ENCODE peak calls at places on chromosomes 12 and 14, in seven cellular contexts. One of them, this sample, is unnamed.

GRCh38 chr14:35362911-35363374 is 41.6 kb downstream of the NFKBIA start:
- DNase-seq in stimulated activated CD4-positive, alpha-beta T cell treated with anti-CD3 and anti-CD28 coated beads, Interleukin-2, amount 100 ng/mL, for 24 hours: no peak
- DNase-seq in A172: no peak
- DNase-seq in activated CD4-positive, alpha-beta T cell treated with anti-CD3 and anti-CD28 coated beads, Interleukin-2, amount 50 U/mL, for 4 hours: no peak
- DNase-seq in right atrium auricular region: no peak
- DNase-seq in HEK293T: no peak
- DNase-seq in AG09319: no peak
- DNase-seq in this sample: no peak

GRCh38 chr12:99627459-99627858 is 20.1 kb upstream of the GARIN6 start:
- DNase-seq in stimulated activated CD4-positive, alpha-beta T cell treated with anti-CD3 and anti-CD28 coated beads, Interleukin-2, amount 100 ng/mL, for 24 hours: no peak
- DNase-seq in A172: no peak
- DNase-seq in activated CD4-positive, alpha-beta T cell treated with anti-CD3 and anti-CD28 coated beads, Interleukin-2, amount 50 U/mL, for 4 hours: no peak
- DNase-seq in right atrium auricular region: no peak
- DNase-seq in HEK293T: no peak
- DNase-seq in AG09319: no peak
- DNase-seq in this sample: peak

GRCh38 chr14:99841436-99842071 is 48.3 kb downstream of the EML1 start:
- DNase-seq in stimulated activated CD4-positive, alpha-beta T cell treated with anti-CD3 and anti-CD28 coated beads, Interleukin-2, amount 100 ng/mL, for 24 hours: no peak
- DNase-seq in A172: no peak
- DNase-seq in activated CD4-positive, alpha-beta T cell treated with anti-CD3 and anti-CD28 coated beads, Interleukin-2, amount 50 U/mL, for 4 hours: no peak
- DNase-seq in right atrium auricular region: no peak
- DNase-seq in HEK293T: no peak
- DNase-seq in AG09319: no peak
- DNase-seq in this sample: no peak

GRCh38 chr14:21965042-21965441 is 291.4 kb upstream of the OR4E1 start:
- DNase-seq in stimulated activated CD4-positive, alpha-beta T cell treated with anti-CD3 and anti-CD28 coated beads, Interleukin-2, amount 100 ng/mL, for 24 hours: peak
- DNase-seq in A172: no peak
- DNase-seq in activated CD4-positive, alpha-beta T cell treated with anti-CD3 and anti-CD28 coated beads, Interleukin-2, amount 50 U/mL, for 4 hours: peak
- DNase-seq in right atrium auricular region: no peak
- DNase-seq in HEK293T: no peak
- DNase-seq in AG09319: no peak
- DNase-seq in this sample: no peak

GRCh38 chr12:113874999-113875561 is 91.0 kb downstream of the RBM19 start:
- DNase-seq in stimulated activated CD4-positive, alpha-beta T cell treated with anti-CD3 and anti-CD28 coated beads, Interleukin-2, amount 100 ng/mL, for 24 hours: no peak
- DNase-seq in A172: peak
- DNase-seq in activated CD4-positive, alpha-beta T cell treated with anti-CD3 and anti-CD28 coated beads, Interleukin-2, amount 50 U/mL, for 4 hours: no peak
- DNase-seq in right atrium auricular region: no peak
- DNase-seq in HEK293T: no peak
- DNase-seq in AG09319: no peak
- DNase-seq in this sample: peak

GRCh38 chr12:561116-561705 is 101.5 kb downstream of the B4GALNT3 start:
- DNase-seq in stimulated activated CD4-positive, alpha-beta T cell treated with anti-CD3 and anti-CD28 coated beads, Interleukin-2, amount 100 ng/mL, for 24 hours: no peak
- DNase-seq in A172: no peak
- DNase-seq in activated CD4-positive, alpha-beta T cell treated with anti-CD3 and anti-CD28 coated beads, Interleukin-2, amount 50 U/mL, for 4 hours: no peak
- DNase-seq in right atrium auricular region: no peak
- DNase-seq in HEK293T: no peak
- DNase-seq in AG09319: no peak
- DNase-seq in this sample: no peak

GRCh38 chr12:15688202-15688736 is 100.9 kb downstream of the EPS8 start:
- DNase-seq in stimulated activated CD4-positive, alpha-beta T cell treated with anti-CD3 and anti-CD28 coated beads, Interleukin-2, amount 100 ng/mL, for 24 hours: no peak
- DNase-seq in A172: peak
- DNase-seq in activated CD4-positive, alpha-beta T cell treated with anti-CD3 and anti-CD28 coated beads, Interleukin-2, amount 50 U/mL, for 4 hours: no peak
- DNase-seq in right atrium auricular region: peak
- DNase-seq in HEK293T: peak
- DNase-seq in AG09319: no peak
- DNase-seq in this sample: no peak

GRCh38 chr14:35400707-35401421 is 3.7 kb downstream of the NFKBIA start:
- DNase-seq in stimulated activated CD4-positive, alpha-beta T cell treated with anti-CD3 and anti-CD28 coated beads, Interleukin-2, amount 100 ng/mL, for 24 hours: peak
- DNase-seq in A172: no peak
- DNase-seq in activated CD4-positive, alpha-beta T cell treated with anti-CD3 and anti-CD28 coated beads, Interleukin-2, amount 50 U/mL, for 4 hours: peak
- DNase-seq in right atrium auricular region: no peak
- DNase-seq in HEK293T: no peak
- DNase-seq in AG09319: no peak
- DNase-seq in this sample: no peak

GRCh38 chr14:37709419-37710195 is 114.2 kb downstream of the TTC6 start:
- DNase-seq in stimulated activated CD4-positive, alpha-beta T cell treated with anti-CD3 and anti-CD28 coated beads, Interleukin-2, amount 100 ng/mL, for 24 hours: no peak
- DNase-seq in A172: peak
- DNase-seq in activated CD4-positive, alpha-beta T cell treated with anti-CD3 and anti-CD28 coated beads, Interleukin-2, amount 50 U/mL, for 4 hours: no peak
- DNase-seq in right atrium auricular region: no peak
- DNase-seq in HEK293T: peak
- DNase-seq in AG09319: no peak
- DNase-seq in this sample: no peak

GRCh38 chr12:112768278-112768677 is 23.3 kb upstream of the RPH3A start:
- DNase-seq in stimulated activated CD4-positive, alpha-beta T cell treated with anti-CD3 and anti-CD28 coated beads, Interleukin-2, amount 100 ng/mL, for 24 hours: no peak
- DNase-seq in A172: no peak
- DNase-seq in activated CD4-positive, alpha-beta T cell treated with anti-CD3 and anti-CD28 coated beads, Interleukin-2, amount 50 U/mL, for 4 hours: no peak
- DNase-seq in right atrium auricular region: no peak
- DNase-seq in HEK293T: no peak
- DNase-seq in AG09319: no peak
- DNase-seq in this sample: no peak

GRCh38 chr12:112686373-112686772 is 105.2 kb upstream of the RPH3A start:
- DNase-seq in stimulated activated CD4-positive, alpha-beta T cell treated with anti-CD3 and anti-CD28 coated beads, Interleukin-2, amount 100 ng/mL, for 24 hours: no peak
- DNase-seq in A172: peak
- DNase-seq in activated CD4-positive, alpha-beta T cell treated with anti-CD3 and anti-CD28 coated beads, Interleukin-2, amount 50 U/mL, for 4 hours: no peak
- DNase-seq in right atrium auricular region: no peak
- DNase-seq in HEK293T: no peak
- DNase-seq in AG09319: no peak
- DNase-seq in this sample: peak

GRCh38 chr12:64030155-64030554 is 185.7 kb downstream of the SRGAP1 start:
- DNase-seq in stimulated activated CD4-positive, alpha-beta T cell treated with anti-CD3 and anti-CD28 coated beads, Interleukin-2, amount 100 ng/mL, for 24 hours: no peak
- DNase-seq in A172: no peak
- DNase-seq in activated CD4-positive, alpha-beta T cell treated with anti-CD3 and anti-CD28 coated beads, Interleukin-2, amount 50 U/mL, for 4 hours: no peak
- DNase-seq in right atrium auricular region: no peak
- DNase-seq in HEK293T: no peak
- DNase-seq in AG09319: no peak
- DNase-seq in this sample: no peak

GRCh38 chr12:124616394-124617343 is 49.3 kb upstream of the NCOR2 start:
- DNase-seq in stimulated activated CD4-positive, alpha-beta T cell treated with anti-CD3 and anti-CD28 coated beads, Interleukin-2, amount 100 ng/mL, for 24 hours: no peak
- DNase-seq in A172: no peak
- DNase-seq in activated CD4-positive, alpha-beta T cell treated with anti-CD3 and anti-CD28 coated beads, Interleukin-2, amount 50 U/mL, for 4 hours: no peak
- DNase-seq in right atrium auricular region: no peak
- DNase-seq in HEK293T: no peak
- DNase-seq in AG09319: no peak
- DNase-seq in this sample: no peak

GRCh38 chr12:94704452-94704871 is 54.1 kb upstream of the TMCC3 start:
- DNase-seq in stimulated activated CD4-positive, alpha-beta T cell treated with anti-CD3 and anti-CD28 coated beads, Interleukin-2, amount 100 ng/mL, for 24 hours: no peak
- DNase-seq in A172: peak
- DNase-seq in activated CD4-positive, alpha-beta T cell treated with anti-CD3 and anti-CD28 coated beads, Interleukin-2, amount 50 U/mL, for 4 hours: no peak
- DNase-seq in right atrium auricular region: no peak
- DNase-seq in HEK293T: no peak
- DNase-seq in AG09319: peak
- DNase-seq in this sample: peak

GRCh38 chr12:51349026-51349425 is 2.5 kb upstream of the CELA1 start:
- DNase-seq in stimulated activated CD4-positive, alpha-beta T cell treated with anti-CD3 and anti-CD28 coated beads, Interleukin-2, amount 100 ng/mL, for 24 hours: no peak
- DNase-seq in A172: no peak
- DNase-seq in activated CD4-positive, alpha-beta T cell treated with anti-CD3 and anti-CD28 coated beads, Interleukin-2, amount 50 U/mL, for 4 hours: no peak
- DNase-seq in right atrium auricular region: no peak
- DNase-seq in HEK293T: no peak
- DNase-seq in AG09319: no peak
- DNase-seq in this sample: peak

GRCh38 chr12:94062796-94063635 is 85.4 kb upstream of the PLXNC1 start:
- DNase-seq in stimulated activated CD4-positive, alpha-beta T cell treated with anti-CD3 and anti-CD28 coated beads, Interleukin-2, amount 100 ng/mL, for 24 hours: no peak
- DNase-seq in A172: no peak
- DNase-seq in activated CD4-positive, alpha-beta T cell treated with anti-CD3 and anti-CD28 coated beads, Interleukin-2, amount 50 U/mL, for 4 hours: no peak
- DNase-seq in right atrium auricular region: no peak
- DNase-seq in HEK293T: no peak
- DNase-seq in AG09319: no peak
- DNase-seq in this sample: no peak

GRCh38 chr12:125493704-125494308 is 428.6 kb downstream of the AACS start:
- DNase-seq in stimulated activated CD4-positive, alpha-beta T cell treated with anti-CD3 and anti-CD28 coated beads, Interleukin-2, amount 100 ng/mL, for 24 hours: no peak
- DNase-seq in A172: no peak
- DNase-seq in activated CD4-positive, alpha-beta T cell treated with anti-CD3 and anti-CD28 coated beads, Interleukin-2, amount 50 U/mL, for 4 hours: no peak
- DNase-seq in right atrium auricular region: no peak
- DNase-seq in HEK293T: no peak
- DNase-seq in AG09319: no peak
- DNase-seq in this sample: no peak

GRCh38 chr12:47808574-47809380 is 10.9 kb downstream of the HDAC7 start:
- DNase-seq in stimulated activated CD4-positive, alpha-beta T cell treated with anti-CD3 and anti-CD28 coated beads, Interleukin-2, amount 100 ng/mL, for 24 hours: peak
- DNase-seq in A172: peak
- DNase-seq in activated CD4-positive, alpha-beta T cell treated with anti-CD3 and anti-CD28 coated beads, Interleukin-2, amount 50 U/mL, for 4 hours: no peak
- DNase-seq in right atrium auricular region: no peak
- DNase-seq in HEK293T: no peak
- DNase-seq in AG09319: no peak
- DNase-seq in this sample: peak

GRCh38 chr14:22648506-22648905 is 4.4 kb upstream of the OR6J1 start:
- DNase-seq in stimulated activated CD4-positive, alpha-beta T cell treated with anti-CD3 and anti-CD28 coated beads, Interleukin-2, amount 100 ng/mL, for 24 hours: no peak
- DNase-seq in A172: no peak
- DNase-seq in activated CD4-positive, alpha-beta T cell treated with anti-CD3 and anti-CD28 coated beads, Interleukin-2, amount 50 U/mL, for 4 hours: no peak
- DNase-seq in right atrium auricular region: no peak
- DNase-seq in HEK293T: no peak
- DNase-seq in AG09319: no peak
- DNase-seq in this sample: no peak

GRCh38 chr12:113214938-113215400 is 6.3 kb upstream of the TPCN1 start:
- DNase-seq in stimulated activated CD4-positive, alpha-beta T cell treated with anti-CD3 and anti-CD28 coated beads, Interleukin-2, amount 100 ng/mL, for 24 hours: no peak
- DNase-seq in A172: peak
- DNase-seq in activated CD4-positive, alpha-beta T cell treated with anti-CD3 and anti-CD28 coated beads, Interleukin-2, amount 50 U/mL, for 4 hours: no peak
- DNase-seq in right atrium auricular region: peak
- DNase-seq in HEK293T: no peak
- DNase-seq in AG09319: peak
- DNase-seq in this sample: peak

GRCh38 chr14:65815127-65815526 is 402.6 kb downstream of the FUT8 start:
- DNase-seq in stimulated activated CD4-positive, alpha-beta T cell treated with anti-CD3 and anti-CD28 coated beads, Interleukin-2, amount 100 ng/mL, for 24 hours: no peak
- DNase-seq in A172: no peak
- DNase-seq in activated CD4-positive, alpha-beta T cell treated with anti-CD3 and anti-CD28 coated beads, Interleukin-2, amount 50 U/mL, for 4 hours: no peak
- DNase-seq in right atrium auricular region: no peak
- DNase-seq in HEK293T: no peak
- DNase-seq in AG09319: no peak
- DNase-seq in this sample: no peak

GRCh38 chr12:49762468-49762847 is 21.1 kb downstream of the TMBIM6 start:
- DNase-seq in stimulated activated CD4-positive, alpha-beta T cell treated with anti-CD3 and anti-CD28 coated beads, Interleukin-2, amount 100 ng/mL, for 24 hours: no peak
- DNase-seq in A172: no peak
- DNase-seq in activated CD4-positive, alpha-beta T cell treated with anti-CD3 and anti-CD28 coated beads, Interleukin-2, amount 50 U/mL, for 4 hours: no peak
- DNase-seq in right atrium auricular region: no peak
- DNase-seq in HEK293T: no peak
- DNase-seq in AG09319: no peak
- DNase-seq in this sample: no peak

GRCh38 chr14:101027291-101027690 is 123.8 kb upstream of the RTL1 start:
- DNase-seq in stimulated activated CD4-positive, alpha-beta T cell treated with anti-CD3 and anti-CD28 coated beads, Interleukin-2, amount 100 ng/mL, for 24 hours: no peak
- DNase-seq in A172: no peak
- DNase-seq in activated CD4-positive, alpha-beta T cell treated with anti-CD3 and anti-CD28 coated beads, Interleukin-2, amount 50 U/mL, for 4 hours: no peak
- DNase-seq in right atrium auricular region: no peak
- DNase-seq in HEK293T: no peak
- DNase-seq in AG09319: no peak
- DNase-seq in this sample: no peak

GRCh38 chr14:30558675-30559555 is at the start of gene G2E3:
- DNase-seq in stimulated activated CD4-positive, alpha-beta T cell treated with anti-CD3 and anti-CD28 coated beads, Interleukin-2, amount 100 ng/mL, for 24 hours: peak
- DNase-seq in A172: peak
- DNase-seq in activated CD4-positive, alpha-beta T cell treated with anti-CD3 and anti-CD28 coated beads, Interleukin-2, amount 50 U/mL, for 4 hours: peak
- DNase-seq in right atrium auricular region: peak
- DNase-seq in HEK293T: peak
- DNase-seq in AG09319: no peak
- DNase-seq in this sample: peak

GRCh38 chr14:23186913-23187654 is 3.6 kb upstream of the SLC7A8 start:
- DNase-seq in stimulated activated CD4-positive, alpha-beta T cell treated with anti-CD3 and anti-CD28 coated beads, Interleukin-2, amount 100 ng/mL, for 24 hours: no peak
- DNase-seq in A172: peak
- DNase-seq in activated CD4-positive, alpha-beta T cell treated with anti-CD3 and anti-CD28 coated beads, Interleukin-2, amount 50 U/mL, for 4 hours: peak
- DNase-seq in right atrium auricular region: no peak
- DNase-seq in HEK293T: peak
- DNase-seq in AG09319: peak
- DNase-seq in this sample: peak

GRCh38 chr12:1398673-1399072 is 195.7 kb downstream of the FBXL14 start:
- DNase-seq in stimulated activated CD4-positive, alpha-beta T cell treated with anti-CD3 and anti-CD28 coated beads, Interleukin-2, amount 100 ng/mL, for 24 hours: no peak
- DNase-seq in A172: peak
- DNase-seq in activated CD4-positive, alpha-beta T cell treated with anti-CD3 and anti-CD28 coated beads, Interleukin-2, amount 50 U/mL, for 4 hours: no peak
- DNase-seq in right atrium auricular region: no peak
- DNase-seq in HEK293T: no peak
- DNase-seq in AG09319: peak
- DNase-seq in this sample: peak

GRCh38 chr12:116773276-116773731 is 35.2 kb downstream of the RNFT2 start:
- DNase-seq in stimulated activated CD4-positive, alpha-beta T cell treated with anti-CD3 and anti-CD28 coated beads, Interleukin-2, amount 100 ng/mL, for 24 hours: no peak
- DNase-seq in A172: no peak
- DNase-seq in activated CD4-positive, alpha-beta T cell treated with anti-CD3 and anti-CD28 coated beads, Interleukin-2, amount 50 U/mL, for 4 hours: no peak
- DNase-seq in right atrium auricular region: no peak
- DNase-seq in HEK293T: peak
- DNase-seq in AG09319: no peak
- DNase-seq in this sample: no peak

GRCh38 chr12:123973552-123974341 is 732 bp downstream of the ZNF664 start:
- DNase-seq in stimulated activated CD4-positive, alpha-beta T cell treated with anti-CD3 and anti-CD28 coated beads, Interleukin-2, amount 100 ng/mL, for 24 hours: peak
- DNase-seq in A172: peak
- DNase-seq in activated CD4-positive, alpha-beta T cell treated with anti-CD3 and anti-CD28 coated beads, Interleukin-2, amount 50 U/mL, for 4 hours: no peak
- DNase-seq in right atrium auricular region: no peak
- DNase-seq in HEK293T: peak
- DNase-seq in AG09319: no peak
- DNase-seq in this sample: peak